ENCODE peak calls at places on chromosomes 3 and 15, in seven cellular contexts. L is Kasumi-1, N is caudate nucleus, Y is NCI-H1105, U is WTC11, D is non-pigmented ciliary epithelial cell, O is RKO. R is an unnamed sample.
A peak's percentile ranks its signal among the peaks of the same experiment; 100 is the strongest.

GRCh38 chr3:100893590-100893989 is 99.6 kb downstream of the ABI3BP start:
- DNase-seq in O (no peak), U (peak; percentile 65), N (no peak), L (peak; percentile 32), Y (no peak), D (peak; percentile 31), R (no peak)

GRCh38 chr3:188673509-188674239 is 498.1 kb upstream of the TPRG1 start:
- DNase-seq in N (no peak), Y (no peak), L (no peak), O (peak; percentile 18), U (no peak), D (peak; percentile 78), R (no peak)

GRCh38 chr3:125194849-125195601 is 17.5 kb downstream of the SLC12A8 start:
- DNase-seq in O (no peak), Y (no peak), U (no peak), D (peak; percentile 37), N (no peak), L (no peak), R (no peak)

GRCh38 chr3:134229038-134229437 is 21.6 kb downstream of the RYK start:
- DNase-seq in L (no peak), Y (no peak), U (peak; percentile 19), D (no peak), N (no peak), O (no peak), R (no peak)

GRCh38 chr3:52353291-52353855 is 37.3 kb downstream of the DNAH1 start:
- DNase-seq in O (no peak), L (no peak), D (no peak), N (no peak), U (no peak), Y (no peak), R (no peak)

GRCh38 chr3:38210141-38210757 is 44.9 kb downstream of the OXSR1 start:
- DNase-seq in U (no peak), O (no peak), Y (no peak), D (no peak), L (no peak), N (no peak), R (no peak)

GRCh38 chr3:100045696-100046095 is 68.6 kb downstream of the FILIP1L start:
- DNase-seq in N (no peak), Y (no peak), L (no peak), D (peak; percentile 99), U (peak; percentile 21), O (no peak), R (no peak)

GRCh38 chr15:68652141-68652540 is 73.3 kb downstream of the CORO2B start:
- DNase-seq in O (no peak), D (no peak), Y (peak; percentile 87), N (peak; percentile 40), L (no peak), U (no peak), R (no peak)

GRCh38 chr15:68220489-68220888 is 9.0 kb downstream of the CLN6 start:
- DNase-seq in D (no peak), Y (no peak), N (no peak), U (no peak), O (no peak), L (no peak), R (no peak)

GRCh38 chr3:150251654-150252053 is 156.4 kb upstream of the TSC22D2 start:
- DNase-seq in L (no peak), N (no peak), D (no peak), U (no peak), Y (no peak), O (no peak), R (no peak)

GRCh38 chr15:65908876-65909275 is 39.6 kb downstream of the RAB11A start:
- DNase-seq in N (no peak), D (no peak), Y (no peak), L (no peak), O (no peak), U (no peak), R (no peak)

GRCh38 chr3:106446271-106446670 is 577.5 kb upstream of the CBLB start:
- DNase-seq in D (no peak), Y (no peak), U (no peak), N (no peak), O (no peak), L (no peak), R (no peak)

GRCh38 chr3:114644372-114644771 is 350.5 kb downstream of the TIGIT start:
- DNase-seq in O (no peak), N (no peak), Y (no peak), U (no peak), L (no peak), D (no peak), R (no peak)

GRCh38 chr3:38009807-38010591 is 19.4 kb downstream of the VILL start:
- DNase-seq in O (no peak), L (no peak), Y (no peak), D (no peak), U (no peak), N (no peak), R (no peak)

GRCh38 chr3:23324745-23325144 is 121.6 kb downstream of the UBE2E2 start:
- DNase-seq in O (no peak), N (no peak), D (peak; percentile 20), Y (no peak), U (no peak), L (peak; percentile 65), R (no peak)

GRCh38 chr3:4218426-4219226 is 84.5 kb upstream of the SETMAR start:
- DNase-seq in L (no peak), Y (no peak), O (no peak), N (no peak), D (no peak), U (no peak), R (no peak)

GRCh38 chr15:58459045-58459444 is 27.3 kb downstream of the LIPC start:
- DNase-seq in D (no peak), Y (no peak), O (no peak), L (no peak), U (no peak), N (no peak), R (no peak)

GRCh38 chr15:74605810-74606179 is 9.8 kb upstream of the CLK3 start:
- DNase-seq in L (no peak), O (no peak), N (no peak), D (no peak), U (no peak), Y (no peak), R (no peak)

GRCh38 chr3:187709155-187709554 is 6.8 kb upstream of the RTP2 start:
- DNase-seq in N (no peak), O (peak; percentile 19), L (no peak), Y (no peak), D (no peak), U (peak; percentile 26), R (no peak)

GRCh38 chr15:74215958-74216357 is 13.4 kb upstream of the STRA6 start:
- DNase-seq in N (no peak), D (no peak), L (no peak), Y (no peak), O (no peak), U (no peak), R (no peak)

GRCh38 chr3:61847784-61848462 is 286.6 kb downstream of the PTPRG start:
- DNase-seq in N (no peak), Y (no peak), L (no peak), U (no peak), O (no peak), D (no peak), R (no peak)

GRCh38 chr3:113575191-113575590 is 42.8 kb downstream of the SIDT1 start:
- DNase-seq in U (no peak), O (no peak), D (no peak), L (no peak), N (no peak), Y (no peak), R (no peak)

GRCh38 chr3:146189519-146190173 is 28.7 kb upstream of the PLOD2 start:
- DNase-seq in Y (peak; percentile 80), L (peak; percentile 83), N (no peak), D (no peak), O (peak; percentile 73), U (no peak), R (no peak)

GRCh38 chr3:196994056-196994455 is 25.4 kb upstream of the PIGZ start:
- DNase-seq in N (no peak), Y (no peak), L (no peak), U (no peak), O (no peak), D (no peak), R (no peak)

GRCh38 chr3:129552287-129553050 is 9.5 kb downstream of the H1-8 start:
- DNase-seq in U (no peak), L (no peak), N (no peak), O (no peak), D (no peak), Y (no peak), R (no peak)

R was measured in activated T-helper 9 cell treated with anti-CD3 and anti-CD28 coated beads, Interleukin-2, amount 50 U/mL, for 16 hours.